ENCODE peak calls at places on chromosomes 11 and 22, in nine cellular contexts. Z is astrocyte, N is astrocyte of the cerebellum, A is cardiac muscle cell, L is lung, E is left ventricle myocardium inferior, G is uterus, H is lower leg skin, U is GM12864. M is an unnamed sample.

GRCh38 chr11:70930215-70930614 is 322.2 kb downstream of the SHANK2 start:
- DNase-seq in Z (no peak), N (no peak), A (no peak), L (no peak), E (no peak), G (no peak), H (no peak), U (no peak), M (no peak)

GRCh38 chr11:122871302-122871701 is 11.3 kb upstream of the JHY start:
- DNase-seq in Z (no peak), N (no peak), A (no peak), L (no peak), E (no peak), G (no peak), H (no peak), U (no peak), M (no peak)

GRCh38 chr22:38953577-38954413 is 3.6 kb upstream of the APOBEC3A start:
- DNase-seq in Z (no peak), N (no peak), A (no peak), L (no peak), E (no peak), G (no peak), H (no peak), U (peak; percentile 91), M (no peak)

GRCh38 chr11:128593281-128593680 is 5.9 kb upstream of the ETS1 start:
- DNase-seq in Z (peak; percentile 86), N (peak; percentile 78), A (no peak), L (no peak), E (no peak), G (no peak), H (no peak), U (no peak), M (no peak)

GRCh38 chr11:87454246-87454645 is 416.5 kb downstream of the TMEM135 start:
- DNase-seq in Z (no peak), N (peak; percentile 31), A (no peak), L (no peak), E (no peak), G (no peak), H (no peak), U (peak; percentile 42), M (no peak)

GRCh38 chr11:128936546-128937275 is 6.0 kb downstream of the TP53AIP1 start:
- DNase-seq in Z (peak; percentile 55), N (no peak), A (peak; percentile 74), L (no peak), E (no peak), G (no peak), H (no peak), U (no peak), M (no peak)

GRCh38 chr22:46730568-46731245 is 7.3 kb downstream of the CERK start:
- DNase-seq in Z (no peak), N (no peak), A (no peak), L (no peak), E (no peak), G (no peak), H (no peak), U (no peak), M (no peak)

GRCh38 chr11:102318469-102318868 is 1.2 kb downstream of the BIRC3 start:
- DNase-seq in Z (no peak), N (no peak), A (no peak), L (no peak), E (no peak), G (no peak), H (no peak), U (no peak), M (peak; percentile 54)

GRCh38 chr11:119810478-119811232 is 81.7 kb upstream of the NECTIN1 start:
- DNase-seq in Z (peak; percentile 27), N (no peak), A (no peak), L (no peak), E (no peak), G (no peak), H (no peak), U (no peak), M (no peak)

GRCh38 chr11:34356576-34356917 is 1.3 kb downstream of the ABTB2 start:
- DNase-seq in Z (peak; percentile 73), N (no peak), A (peak; percentile 39), L (no peak), E (peak; percentile 23), G (peak; percentile 35), H (no peak), U (no peak), M (no peak)

GRCh38 chr11:75425422-75425821 is 7.6 kb downstream of the KLHL35 start:
- DNase-seq in Z (no peak), N (no peak), A (peak; percentile 34), L (no peak), E (no peak), G (no peak), H (no peak), U (no peak), M (no peak)

GRCh38 chr11:90614318-90614717 is 391.5 kb upstream of the CHORDC1 start:
- DNase-seq in Z (no peak), N (no peak), A (no peak), L (no peak), E (no peak), G (no peak), H (no peak), U (no peak), M (no peak)

GRCh38 chr11:8610532-8611116 is 16.6 kb upstream of the STK33 start:
- DNase-seq in Z (no peak), N (no peak), A (no peak), L (no peak), E (no peak), G (no peak), H (no peak), U (no peak), M (no peak)

GRCh38 chr11:19980957-19981669 is 179.2 kb downstream of the DBX1 start:
- DNase-seq in Z (peak; percentile 69), N (no peak), A (no peak), L (no peak), E (no peak), G (peak; percentile 47), H (no peak), U (no peak), M (no peak)

DNA sequence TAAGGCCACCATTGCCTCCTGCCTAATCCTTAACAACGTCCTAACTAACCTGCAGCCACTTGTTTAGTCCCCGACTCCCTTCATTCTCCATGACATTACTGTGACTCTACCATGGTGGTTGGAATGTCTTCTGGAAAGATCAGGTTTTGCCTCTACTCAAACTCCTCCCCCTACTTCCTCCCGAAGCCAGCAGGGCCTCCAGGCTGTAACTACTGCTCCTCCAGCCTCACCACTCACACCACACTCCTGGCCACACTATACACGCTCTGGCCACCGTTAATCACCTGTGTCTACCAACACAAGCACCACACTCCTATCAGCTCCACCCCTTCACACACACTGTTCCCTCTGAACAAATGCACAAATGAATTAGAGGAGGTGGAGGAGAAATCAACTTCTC is 69.2 kb downstream of the PACSIN2 start:
- DNase-seq in Z (no peak), N (no peak), A (no peak), L (no peak), E (no peak), G (no peak), H (no peak), U (no peak), M (no peak)
- TF ChIP-seq CTCF in Z (no peak), N (no peak), A (no peak), L (no peak), E (no peak), G (no peak), H (no peak), U (no peak), M (no peak)

DNA sequence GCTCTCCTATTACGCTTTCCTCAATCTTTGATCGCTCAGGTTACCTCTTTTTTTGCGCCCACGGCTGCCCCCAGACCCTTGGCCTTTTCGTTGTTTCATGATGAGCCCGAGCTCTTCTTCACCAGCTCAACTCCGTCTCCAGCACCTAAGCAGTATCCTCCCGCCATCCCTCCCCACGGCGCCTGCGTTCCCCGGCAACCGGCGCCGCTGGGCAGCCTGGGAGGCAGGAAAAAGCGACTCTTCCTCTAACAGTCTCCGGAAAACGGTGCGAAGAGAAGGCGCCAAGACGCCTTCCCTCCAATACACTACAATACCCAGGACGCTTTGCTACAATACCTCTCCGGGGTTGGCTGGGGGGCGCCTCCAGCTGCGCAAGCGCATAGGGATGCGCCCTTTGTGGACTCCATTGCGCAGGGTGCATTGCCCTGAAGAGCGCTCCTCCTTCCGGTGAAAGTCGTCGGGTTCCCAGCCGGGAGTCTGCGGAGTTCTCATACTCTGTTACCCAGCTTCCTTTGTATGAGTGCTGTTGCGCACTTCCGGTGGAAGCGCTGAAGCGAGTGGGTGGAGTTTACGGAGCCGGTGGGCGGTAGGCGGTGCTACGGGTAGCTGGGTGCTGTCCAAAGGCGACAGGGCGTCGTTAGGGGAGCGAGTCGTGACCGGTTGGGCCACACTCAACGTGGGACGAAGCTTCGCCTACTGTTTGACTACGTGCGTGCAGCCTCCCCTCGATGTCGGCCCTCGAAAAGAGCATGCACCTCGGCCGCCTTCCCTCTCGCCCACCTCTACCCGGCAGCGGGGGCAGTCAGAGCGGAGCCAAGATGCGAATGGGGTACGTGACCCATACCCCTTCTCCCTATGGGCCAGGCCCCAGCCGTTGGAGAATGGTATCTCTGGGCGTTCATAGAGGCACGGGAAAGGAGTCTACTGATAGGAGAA is at the start of the genes C2CD3 and PPME1:
- DNase-seq in Z (peak; percentile 99), N (peak; percentile 99), A (peak; percentile 99), L (peak; percentile 98), E (peak; percentile 98), G (peak; percentile 99), H (peak; percentile 98), U (peak; percentile 99), M (peak; percentile 97)
- TF ChIP-seq CTCF in Z (no peak), N (peak; percentile 46), A (peak; percentile 47), L (no peak), E (peak; percentile 44), G (peak; percentile 42), H (no peak), U (no peak), M (peak; percentile 11)

GRCh38 chr22:49040111-49040510 is 787.6 kb downstream of the BRD1 start:
- DNase-seq in Z (no peak), N (no peak), A (no peak), L (no peak), E (no peak), G (no peak), H (no peak), U (no peak), M (no peak)

GRCh38 chr22:49040754-49041467 is 786.8 kb downstream of the BRD1 start:
- DNase-seq in Z (no peak), N (no peak), A (no peak), L (no peak), E (no peak), G (no peak), H (no peak), U (no peak), M (no peak)

GRCh38 chr22:49037701-49038245 is 789.9 kb downstream of the BRD1 start:
- DNase-seq in Z (no peak), N (no peak), A (no peak), L (no peak), E (no peak), G (no peak), H (no peak), U (no peak), M (no peak)

GRCh38 chr22:49042066-49042465 is 785.6 kb downstream of the BRD1 start:
- DNase-seq in Z (no peak), N (no peak), A (no peak), L (no peak), E (no peak), G (no peak), H (no peak), U (no peak), M (no peak)

GRCh38 chr22:49039625-49040024 is 788.0 kb downstream of the BRD1 start:
- DNase-seq in Z (no peak), N (no peak), A (no peak), L (no peak), E (no peak), G (no peak), H (no peak), U (no peak), M (no peak)
- TF ChIP-seq CTCF in Z (no peak), N (no peak), A (no peak), L (no peak), E (no peak), G (no peak), H (no peak), U (no peak), M (no peak)

GRCh38 chr11:1387961-1388762 is 1.6 kb upstream of the BRSK2 start:
- DNase-seq in Z (no peak), N (no peak), A (peak; percentile 27), L (peak; percentile 44), E (no peak), G (no peak), H (no peak), U (no peak), M (no peak)
- TF ChIP-seq CTCF in Z (no peak), N (no peak), A (no peak), L (no peak), E (no peak), G (no peak), H (no peak), U (peak; percentile 12), M (no peak)

M was measured in B cell.